ENCODE peak calls at places on chromosomes 3 and 15, in four cellular contexts. M is HEK293T, L is GM12878, J is HepG2. C is an unnamed sample.
A peak's percentile ranks its signal among the peaks of the same experiment; 100 is the strongest.

GRCh38 chr3:196096382-196096953 is 14.6 kb upstream of the TFRC start:
- DNase-seq in M (no peak), L (peak; percentile 87), J (no peak), C (no peak)

GRCh38 chr3:18444597-18445420 is 19.7 kb upstream of the SATB1 start:
- DNase-seq in M (peak; percentile 79), L (no peak), J (peak; percentile 3), C (peak; percentile 11)

GRCh38 chr15:33639968-33640367 is 328.3 kb upstream of the CHRM5 start:
- DNase-seq in M (no peak), L (no peak), J (no peak), C (no peak)

GRCh38 chr3:36993326-36994283 is at the start of gene MLH1:
- DNase-seq in M (no peak), L (peak; percentile 100), J (peak; percentile 100), C (peak; percentile 100)

GRCh38 chr3:11539677-11540076 is 104.0 kb downstream of the VGLL4 start:
- DNase-seq in M (no peak), L (no peak), J (no peak), C (no peak)

GRCh38 chr15:31160297-31160696 is 58.8 kb upstream of the TRPM1 start:
- DNase-seq in M (no peak), L (no peak), J (no peak), C (no peak)

GRCh38 chr3:32018723-32019564 is 37.4 kb downstream of the ZNF860 start:
- DNase-seq in M (peak; percentile 60), L (no peak), J (peak; percentile 52), C (peak; percentile 52)

GRCh38 chr3:43016513-43016865 is 37.4 kb downstream of the GASK1A start:
- DNase-seq in M (no peak), L (no peak), J (no peak), C (no peak)

GRCh38 chr3:194782767-194783404 is 97.2 kb downstream of the FAM43A start:
- DNase-seq in M (no peak), L (no peak), J (peak; percentile 51), C (no peak)

GRCh38 chr15:70217246-70218160 is 119.8 kb upstream of the TLE3 start:
- DNase-seq in M (no peak), L (no peak), J (no peak), C (no peak)

GRCh38 chr3:83523470-83524073 is 1435.2 kb upstream of the CADM2 start:
- DNase-seq in M (peak; percentile 51), L (peak; percentile 11), J (peak; percentile 64), C (peak; percentile 22)

GRCh38 chr15:66935121-66935520 is 130.3 kb upstream of the SMAD3 start:
- DNase-seq in M (no peak), L (no peak), J (no peak), C (no peak)

GRCh38 chr15:101657968-101658784 is 6.0 kb upstream of the TM2D3 start:
- DNase-seq in M (no peak), L (no peak), J (no peak), C (peak; percentile 34)

GRCh38 chr15:68415501-68416157 is 16.3 kb downstream of the ITGA11 start:
- DNase-seq in M (no peak), L (no peak), J (no peak), C (peak; percentile 47)

GRCh38 chr3:12716605-12717121 is 42.4 kb downstream of the TMEM40 start:
- DNase-seq in M (no peak), L (no peak), J (no peak), C (peak; percentile 60)

GRCh38 chr3:15108082-15108545 is 9.2 kb upstream of the RBSN start:
- DNase-seq in M (peak; percentile 88), L (no peak), J (peak; percentile 64), C (peak; percentile 95)

GRCh38 chr3:55330756-55331155 is 156.3 kb downstream of the WNT5A start:
- DNase-seq in M (no peak), L (no peak), J (no peak), C (no peak)

GRCh38 chr3:194857459-194858113 is 171.9 kb downstream of the FAM43A start:
- DNase-seq in M (no peak), L (no peak), J (no peak), C (no peak)

GRCh38 chr3:73781536-73781935 is 156.8 kb upstream of the PDZRN3 start:
- DNase-seq in M (no peak), L (no peak), J (no peak), C (no peak)

GRCh38 chr3:4474683-4475490 is 7.8 kb upstream of the SUMF1 start:
- DNase-seq in M (no peak), L (peak; percentile 81), J (no peak), C (peak; percentile 63)

GRCh38 chr3:31157893-31158620 is 263.6 kb upstream of the GADL1 start:
- DNase-seq in M (no peak), L (no peak), J (no peak), C (no peak)

GRCh38 chr3:122536634-122537033 is 21.9 kb upstream of the KPNA1 start:
- DNase-seq in M (no peak), L (no peak), J (no peak), C (no peak)

GRCh38 chr3:99413504-99413903 is 224.9 kb upstream of the COL8A1 start:
- DNase-seq in M (no peak), L (no peak), J (no peak), C (no peak)

GRCh38 chr3:36446230-36446629 is 65.9 kb downstream of the STAC start:
- DNase-seq in M (no peak), L (no peak), J (no peak), C (no peak)

GRCh38 chr15:41651373-41651772 is 8.8 kb upstream of the MGA start:
- DNase-seq in M (no peak), L (no peak), J (no peak), C (no peak)

GRCh38 chr3:187520027-187520945 is 149.9 kb downstream of the SST start:
- DNase-seq in M (no peak), L (no peak), J (no peak), C (no peak)

GRCh38 chr3:171432548-171432947 is 27.7 kb downstream of the TNIK start:
- DNase-seq in M (no peak), L (no peak), J (no peak), C (no peak)

GRCh38 chr3:171435757-171436156 is 24.4 kb downstream of the TNIK start:
- DNase-seq in M (no peak), L (no peak), J (no peak), C (no peak)

GRCh38 chr3:171436380-171436779 is 23.8 kb downstream of the TNIK start:
- DNase-seq in M (no peak), L (no peak), J (no peak), C (no peak)

GRCh38 chr3:171431550-171431949 is 28.7 kb downstream of the TNIK start:
- DNase-seq in M (no peak), L (no peak), J (no peak), C (no peak)

DNA sequence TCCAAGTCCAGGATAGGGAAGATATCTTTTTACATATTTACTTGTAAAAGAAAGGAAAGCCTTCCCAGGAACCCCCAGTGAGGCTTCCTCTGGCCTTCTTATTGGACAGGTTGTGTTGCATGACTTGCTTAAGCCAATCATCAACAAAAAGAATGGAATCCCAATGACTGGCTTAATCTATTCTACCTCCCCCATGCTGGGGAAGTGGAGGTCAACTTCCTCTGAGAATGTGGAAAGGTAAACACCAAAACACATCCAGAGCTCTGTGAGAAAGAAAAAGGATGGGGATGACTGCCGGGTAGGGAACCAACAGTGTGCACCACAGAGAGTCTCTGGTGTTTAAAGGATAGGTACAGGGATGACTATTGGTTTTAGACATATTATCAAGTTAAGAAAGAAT is 25.1 kb downstream of the TNIK start:
- DNase-seq in M (no peak), L (no peak), J (no peak), C (no peak)
- TF ChIP-seq FOXK2 in M (no peak), L (no peak), J (no peak), C (no peak)

GRCh38 chr15:76380249-76380648 is 43.7 kb downstream of the ISL2 start:
- DNase-seq in M (no peak), L (no peak), J (no peak), C (no peak)

GRCh38 chr15:76384409-76384808 is 47.8 kb downstream of the ISL2 start:
- DNase-seq in M (no peak), L (no peak), J (no peak), C (no peak)

GRCh38 chr15:76381366-76381765 is 44.8 kb downstream of the ISL2 start:
- DNase-seq in M (no peak), L (no peak), J (no peak), C (no peak)

GRCh38 chr15:76386178-76386577 is 49.6 kb downstream of the ISL2 start:
- DNase-seq in M (no peak), L (no peak), J (no peak), C (no peak)

DNA sequence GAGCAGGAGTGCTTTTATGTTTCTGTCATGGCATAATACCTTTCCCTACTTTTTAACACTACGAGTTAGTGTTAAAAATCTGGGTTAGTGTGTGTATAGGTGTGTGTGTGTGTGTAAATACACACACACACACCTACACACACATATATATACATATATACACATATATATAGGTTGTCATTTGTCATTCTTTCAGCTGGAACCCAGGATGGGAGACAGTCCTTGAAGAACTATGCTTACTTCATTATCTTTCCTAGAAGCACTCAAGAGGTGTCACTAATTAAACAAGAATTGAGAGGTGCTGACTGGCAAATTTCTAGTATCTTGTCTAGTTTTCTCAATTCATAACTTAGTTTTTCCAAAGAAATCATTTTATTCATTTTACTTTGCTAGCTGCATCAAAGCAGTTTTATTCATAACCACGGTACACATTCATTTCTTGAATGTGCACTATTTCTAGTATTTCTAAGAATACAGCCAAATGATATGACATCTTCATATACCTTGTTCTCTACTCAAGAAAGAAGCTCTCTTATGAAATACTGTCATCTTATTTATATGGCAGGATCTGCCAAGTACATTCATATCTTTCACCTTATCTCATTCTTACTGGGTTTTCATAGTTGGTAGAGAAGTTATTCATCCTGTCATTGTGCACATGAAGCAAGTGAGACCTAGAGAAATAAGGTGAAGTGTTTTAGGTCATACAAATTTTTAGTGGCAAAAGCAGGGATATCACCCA is 46.6 kb downstream of the ISL2 start:
- DNase-seq in M (no peak), L (no peak), J (no peak), C (no peak)
- TF ChIP-seq FOXK2 in M (no peak), L (no peak), J (no peak), C (no peak)

GRCh38 chr15:38576837-38577236 is 12.2 kb upstream of the RASGRP1 start:
- DNase-seq in M (no peak), L (no peak), J (no peak), C (no peak)

GRCh38 chr15:38576261-38576660 is 11.6 kb upstream of the RASGRP1 start:
- DNase-seq in M (no peak), L (no peak), J (no peak), C (no peak)

GRCh38 chr15:38577405-38577987 is 12.9 kb upstream of the RASGRP1 start:
- DNase-seq in M (no peak), L (no peak), J (no peak), C (no peak)

GRCh38 chr15:38578626-38579025 is 14.0 kb upstream of the RASGRP1 start:
- DNase-seq in M (no peak), L (no peak), J (no peak), C (no peak)
- TF ChIP-seq FOXK2 in M (no peak), L (no peak), J (no peak), C (no peak)

GRCh38 chr3:28727321-28727720 is 378.7 kb upstream of the AZI2 start:
- DNase-seq in M (no peak), L (no peak), J (no peak), C (no peak)

DNA sequence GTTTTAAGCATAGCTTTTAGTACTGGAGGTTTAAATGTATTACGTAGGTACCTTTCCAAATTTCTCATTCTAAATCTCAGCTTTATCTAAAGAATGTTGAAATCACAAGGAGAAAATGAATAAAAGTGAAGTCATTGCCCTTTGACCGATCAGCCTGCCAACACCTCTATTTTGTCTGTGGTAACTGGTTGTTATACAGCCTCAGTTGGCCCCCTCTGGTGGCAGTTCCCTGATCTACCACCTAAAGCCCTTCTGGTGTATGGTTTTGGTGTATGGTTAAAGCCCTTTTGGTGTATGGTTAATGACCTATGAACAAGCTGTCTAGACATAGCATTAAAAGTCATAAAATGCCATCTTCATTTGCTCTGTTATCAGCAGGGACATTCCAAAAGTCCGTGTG is 378.2 kb upstream of the AZI2 start:
- DNase-seq in M (peak; percentile 55), L (peak; percentile 8), J (peak; percentile 10), C (peak; percentile 13)
- TF ChIP-seq FOXK2 in M (no peak), L (no peak), J (no peak), C (no peak)